ENCODE peak calls at places on chromosomes 6 and 20, in four cellular contexts. One of them, this sample, is unnamed.

GRCh38 chr6:8195714-8196104 is 93.4 kb upstream of the EEF1E1 start:
- DNase-seq in brain microvascular endothelial cell: no peak
- DNase-seq in endodermal cell: no peak
- DNase-seq in uterus: no peak
- DNase-seq in this sample: no peak

GRCh38 chr20:25543068-25543467 is 42.3 kb downstream of the NINL start:
- DNase-seq in brain microvascular endothelial cell: peak; percentile 47
- DNase-seq in endodermal cell: no peak
- DNase-seq in uterus: no peak
- DNase-seq in this sample: no peak

GRCh38 chr6:114764866-114765265 is 422.0 kb upstream of the HS3ST5 start:
- DNase-seq in brain microvascular endothelial cell: no peak
- DNase-seq in endodermal cell: no peak
- DNase-seq in uterus: no peak
- DNase-seq in this sample: no peak

GRCh38 chr6:10180138-10181074 is 234.5 kb downstream of the TFAP2A start:
- DNase-seq in brain microvascular endothelial cell: no peak
- DNase-seq in endodermal cell: no peak
- DNase-seq in uterus: no peak
- DNase-seq in this sample: no peak

GRCh38 chr6:138000955-138001354 is 106.3 kb downstream of the PERP start:
- DNase-seq in brain microvascular endothelial cell: no peak
- DNase-seq in endodermal cell: no peak
- DNase-seq in uterus: no peak
- DNase-seq in this sample: no peak

GRCh38 chr20:10309326-10309725 is 90.7 kb downstream of the SNAP25 start:
- DNase-seq in brain microvascular endothelial cell: peak; percentile 92
- DNase-seq in endodermal cell: no peak
- DNase-seq in uterus: no peak
- DNase-seq in this sample: no peak

GRCh38 chr6:32883789-32884188 is 29.8 kb downstream of the PSMB9 start:
- DNase-seq in brain microvascular endothelial cell: peak; percentile 51
- DNase-seq in endodermal cell: no peak
- DNase-seq in uterus: no peak
- DNase-seq in this sample: peak; percentile 53

GRCh38 chr6:214428-214827 is 77.9 kb upstream of the DUSP22 start:
- DNase-seq in brain microvascular endothelial cell: no peak
- DNase-seq in endodermal cell: no peak
- DNase-seq in uterus: no peak
- DNase-seq in this sample: no peak

GRCh38 chr6:71333700-71334099 is 45.1 kb downstream of the OGFRL1 start:
- DNase-seq in brain microvascular endothelial cell: peak; percentile 76
- DNase-seq in endodermal cell: no peak
- DNase-seq in uterus: no peak
- DNase-seq in this sample: no peak

GRCh38 chr6:169101036-169101805 is 152.4 kb downstream of the THBS2 start:
- DNase-seq in brain microvascular endothelial cell: no peak
- DNase-seq in endodermal cell: no peak
- DNase-seq in uterus: no peak
- DNase-seq in this sample: no peak

GRCh38 chr6:169098136-169098535 is 155.5 kb downstream of the THBS2 start:
- DNase-seq in brain microvascular endothelial cell: no peak
- DNase-seq in endodermal cell: no peak
- DNase-seq in uterus: no peak
- DNase-seq in this sample: no peak

GRCh38 chr6:169097336-169098052 is 156.2 kb downstream of the THBS2 start:
- DNase-seq in brain microvascular endothelial cell: peak; percentile 100
- DNase-seq in endodermal cell: no peak
- DNase-seq in uterus: no peak
- DNase-seq in this sample: no peak

GRCh38 chr6:169101981-169102380 is 151.7 kb downstream of the THBS2 start:
- DNase-seq in brain microvascular endothelial cell: no peak
- DNase-seq in endodermal cell: no peak
- DNase-seq in uterus: no peak
- DNase-seq in this sample: no peak

GRCh38 chr6:169099411-169100202 is 154.0 kb downstream of the THBS2 start:
- DNase-seq in brain microvascular endothelial cell: peak; percentile 58
- DNase-seq in endodermal cell: peak; percentile 67
- DNase-seq in uterus: no peak
- DNase-seq in this sample: no peak
- TF ChIP-seq CTCF in brain microvascular endothelial cell: peak; percentile 45
- TF ChIP-seq CTCF in endodermal cell: peak; percentile 30
- TF ChIP-seq CTCF in uterus: no peak
- TF ChIP-seq CTCF in this sample: no peak

DNA sequence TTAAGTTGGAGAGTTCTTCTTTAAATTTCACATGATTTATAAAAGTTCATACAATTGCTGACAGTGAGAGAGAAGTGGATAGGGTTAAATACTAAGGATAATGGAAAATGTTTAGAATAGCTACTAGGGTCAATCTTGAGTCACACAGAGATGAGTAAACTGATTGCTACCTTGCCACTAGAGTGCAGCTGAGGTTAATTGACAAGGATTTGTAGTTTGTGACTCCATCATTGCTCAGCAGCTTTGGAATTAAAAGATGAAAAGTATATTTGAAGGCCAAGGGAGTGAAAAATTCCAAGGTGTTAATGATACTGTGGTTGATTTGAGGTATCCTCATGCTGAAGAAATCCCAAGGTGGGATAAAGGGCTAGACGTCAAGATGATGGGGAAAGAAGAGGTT is 524.0 kb downstream of the UTRN start:
- DNase-seq in brain microvascular endothelial cell: no peak
- DNase-seq in endodermal cell: no peak
- DNase-seq in uterus: no peak
- DNase-seq in this sample: no peak
- TF ChIP-seq CTCF in brain microvascular endothelial cell: no peak
- TF ChIP-seq CTCF in endodermal cell: no peak
- TF ChIP-seq CTCF in uterus: no peak
- TF ChIP-seq CTCF in this sample: no peak

GRCh38 chr20:5931411-5931810 is 18.9 kb downstream of the TRMT6 start:
- DNase-seq in brain microvascular endothelial cell: no peak
- DNase-seq in endodermal cell: no peak
- DNase-seq in uterus: no peak
- DNase-seq in this sample: no peak

GRCh38 chr20:5938456-5939029 is 11.8 kb downstream of the TRMT6 start:
- DNase-seq in brain microvascular endothelial cell: no peak
- DNase-seq in endodermal cell: no peak
- DNase-seq in uterus: no peak
- DNase-seq in this sample: no peak

GRCh38 chr20:5932796-5933195 is 17.5 kb downstream of the TRMT6 start:
- DNase-seq in brain microvascular endothelial cell: no peak
- DNase-seq in endodermal cell: no peak
- DNase-seq in uterus: no peak
- DNase-seq in this sample: no peak

GRCh38 chr20:5935384-5935783 is 14.9 kb downstream of the TRMT6 start:
- DNase-seq in brain microvascular endothelial cell: no peak
- DNase-seq in endodermal cell: no peak
- DNase-seq in uterus: no peak
- DNase-seq in this sample: no peak

DNA sequence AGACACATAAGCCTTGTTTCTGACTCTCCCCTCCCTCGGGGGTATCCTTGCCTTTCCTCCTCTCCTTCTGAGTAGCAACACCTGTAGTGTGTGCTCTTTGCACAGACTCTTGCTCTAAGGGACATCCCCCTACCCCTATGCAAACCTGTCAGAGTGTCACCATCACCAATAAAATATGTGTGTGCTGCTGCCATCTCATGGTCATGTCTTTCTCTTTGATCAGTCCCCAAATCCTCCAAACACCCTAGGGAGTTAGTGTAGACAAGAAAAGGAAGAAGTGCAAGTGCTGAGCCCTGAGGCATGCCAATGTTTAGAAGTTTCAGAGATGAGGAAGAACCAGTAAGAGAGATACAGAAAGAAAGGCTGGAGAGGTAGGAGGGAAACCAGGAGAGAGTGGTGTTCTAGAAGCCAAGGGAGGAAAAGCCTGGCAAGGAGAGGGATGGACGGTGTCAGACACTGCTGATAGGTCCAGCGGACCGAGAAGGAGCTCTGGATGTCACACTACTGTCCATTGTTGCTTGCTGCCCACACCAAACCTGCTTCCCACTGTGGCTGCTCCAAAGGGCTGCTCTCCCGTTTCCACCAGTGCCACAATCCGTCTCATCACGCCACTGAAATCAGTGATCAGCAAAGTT is 16.4 kb downstream of the TRMT6 start:
- DNase-seq in brain microvascular endothelial cell: no peak
- DNase-seq in endodermal cell: peak; percentile 60
- DNase-seq in uterus: no peak
- DNase-seq in this sample: no peak
- TF ChIP-seq CTCF in brain microvascular endothelial cell: peak; percentile 54
- TF ChIP-seq CTCF in endodermal cell: peak; percentile 64
- TF ChIP-seq CTCF in uterus: no peak
- TF ChIP-seq CTCF in this sample: no peak

DNA sequence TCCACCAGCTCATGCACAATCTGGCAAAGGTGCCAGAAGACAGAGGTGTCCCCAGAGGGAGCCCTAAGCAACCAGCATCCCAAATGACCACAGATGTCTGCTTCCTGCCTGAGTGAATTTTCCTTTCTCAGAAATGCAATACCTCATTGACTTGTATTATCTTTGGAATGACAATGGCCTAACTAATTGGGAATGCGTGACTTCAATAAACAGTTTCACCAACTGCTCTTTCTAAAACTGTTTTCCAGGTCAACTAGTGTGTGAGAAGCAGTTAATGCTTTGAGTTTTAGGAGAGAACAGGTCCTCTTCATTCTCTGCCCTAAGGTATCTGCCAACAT is 108.9 kb upstream of the SNX9 start:
- DNase-seq in brain microvascular endothelial cell: no peak
- DNase-seq in endodermal cell: no peak
- DNase-seq in uterus: no peak
- DNase-seq in this sample: no peak
- TF ChIP-seq CTCF in brain microvascular endothelial cell: peak; percentile 18
- TF ChIP-seq CTCF in endodermal cell: peak; percentile 17
- TF ChIP-seq CTCF in uterus: no peak
- TF ChIP-seq CTCF in this sample: no peak

DNA sequence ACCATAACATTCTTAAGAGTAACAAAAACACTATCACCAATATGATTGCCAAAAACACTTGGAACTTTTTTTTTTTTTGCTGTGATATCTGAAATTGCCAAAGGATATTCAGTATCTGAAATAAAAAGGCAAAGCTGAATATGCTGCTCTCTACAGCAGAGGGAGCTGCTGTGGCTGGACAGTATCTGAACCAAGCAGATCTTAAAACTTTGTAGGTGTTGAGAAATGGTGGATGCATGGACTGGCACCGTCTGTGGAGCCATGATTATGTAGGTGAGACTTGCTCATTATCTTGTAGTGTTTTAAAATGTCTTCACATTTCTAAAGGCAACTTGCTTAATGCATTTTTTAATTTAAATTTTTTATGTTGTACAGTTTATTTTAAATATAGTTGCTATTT is 9.2 kb downstream of the PDCD2 start:
- DNase-seq in brain microvascular endothelial cell: peak; percentile 20
- DNase-seq in endodermal cell: no peak
- DNase-seq in uterus: no peak
- DNase-seq in this sample: no peak
- TF ChIP-seq CTCF in brain microvascular endothelial cell: peak; percentile 62
- TF ChIP-seq CTCF in endodermal cell: peak; percentile 65
- TF ChIP-seq CTCF in uterus: no peak
- TF ChIP-seq CTCF in this sample: no peak

GRCh38 chr6:161613711-161614110 is 339.9 kb upstream of the AGPAT4 start:
- DNase-seq in brain microvascular endothelial cell: no peak
- DNase-seq in endodermal cell: no peak
- DNase-seq in uterus: no peak
- DNase-seq in this sample: no peak

DNA sequence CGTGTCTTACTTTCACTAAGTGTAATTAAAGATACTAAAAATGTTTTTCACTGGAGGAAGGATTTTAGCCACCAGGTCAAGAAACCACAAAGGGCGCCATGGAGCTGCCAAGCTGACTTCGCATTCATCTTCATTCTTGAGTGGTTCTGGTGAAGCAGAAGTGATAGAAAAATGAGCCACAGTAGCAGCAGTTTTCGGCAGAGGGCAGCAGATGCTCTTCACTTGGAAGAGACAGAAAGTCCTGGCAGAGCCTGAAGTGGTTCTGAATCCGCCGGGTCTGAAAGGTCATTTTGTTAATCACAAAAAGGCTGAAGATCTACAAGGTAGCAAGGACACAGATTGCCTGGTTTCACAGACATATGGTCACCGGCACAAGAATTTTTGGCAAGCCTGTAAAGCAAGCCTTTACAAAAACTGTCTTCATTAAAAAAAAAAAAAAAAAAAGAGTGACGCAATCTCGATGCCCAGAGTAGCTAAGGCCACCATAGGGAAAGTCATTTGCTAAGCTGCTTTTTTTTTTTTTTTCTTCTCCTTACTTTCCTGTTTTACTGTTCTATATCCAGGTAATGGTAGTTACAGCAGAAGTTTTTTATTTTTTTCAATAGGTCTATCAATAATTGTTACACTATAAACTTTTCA is 345.1 kb upstream of the AGPAT4 start:
- DNase-seq in brain microvascular endothelial cell: peak; percentile 45
- DNase-seq in endodermal cell: peak; percentile 88
- DNase-seq in uterus: no peak
- DNase-seq in this sample: peak; percentile 17
- TF ChIP-seq CTCF in brain microvascular endothelial cell: peak; percentile 72
- TF ChIP-seq CTCF in endodermal cell: peak; percentile 81
- TF ChIP-seq CTCF in uterus: no peak
- TF ChIP-seq CTCF in this sample: peak; percentile 33

GRCh38 chr20:52001999-52002666 is 189.4 kb downstream of the ZFP64 start:
- DNase-seq in brain microvascular endothelial cell: peak; percentile 16
- DNase-seq in endodermal cell: no peak
- DNase-seq in uterus: no peak
- DNase-seq in this sample: no peak
- TF ChIP-seq CTCF in brain microvascular endothelial cell: peak; percentile 67
- TF ChIP-seq CTCF in endodermal cell: peak; percentile 60
- TF ChIP-seq CTCF in uterus: no peak
- TF ChIP-seq CTCF in this sample: no peak

GRCh38 chr20:325889-326644 is 715 bp downstream of the SOX12 start:
- DNase-seq in brain microvascular endothelial cell: peak; percentile 58
- DNase-seq in endodermal cell: peak; percentile 89
- DNase-seq in uterus: peak; percentile 73
- DNase-seq in this sample: peak; percentile 66

GRCh38 chr20:327041-327945 is 1.9 kb downstream of the SOX12 start:
- DNase-seq in brain microvascular endothelial cell: peak; percentile 74
- DNase-seq in endodermal cell: peak; percentile 97
- DNase-seq in uterus: peak; percentile 91
- DNase-seq in this sample: peak; percentile 81

GRCh38 chr20:326645-327031 is 1.3 kb downstream of the SOX12 start:
- DNase-seq in brain microvascular endothelial cell: no peak
- DNase-seq in endodermal cell: peak; percentile 83
- DNase-seq in uterus: no peak
- DNase-seq in this sample: no peak

GRCh38 chr20:325043-325888 is at the start of gene SOX12:
- DNase-seq in brain microvascular endothelial cell: peak; percentile 87
- DNase-seq in endodermal cell: peak; percentile 99
- DNase-seq in uterus: peak; percentile 97
- DNase-seq in this sample: peak; percentile 97

GRCh38 chr20:324177-325042 is 942 bp upstream of the SOX12 start:
- DNase-seq in brain microvascular endothelial cell: peak; percentile 48
- DNase-seq in endodermal cell: peak; percentile 96
- DNase-seq in uterus: peak; percentile 89
- DNase-seq in this sample: peak; percentile 88
- TF ChIP-seq CTCF in brain microvascular endothelial cell: peak; percentile 64
- TF ChIP-seq CTCF in endodermal cell: peak; percentile 68
- TF ChIP-seq CTCF in uterus: peak; percentile 43
- TF ChIP-seq CTCF in this sample: no peak

This sample was measured in heart right ventricle.